ENCODE peak calls at places on chromosomes 16 and 17, in eight cellular contexts. H, V, N, Q, A, F, T and W are unnamed samples. For H3K36me3, the result is how much of the 10 kb centered on the place peaks cover.

GRCh38 chr17:40382251-40382650 is 17.7 kb upstream of the GJD3 start:
- DNase-seq in Q (no peak), N (no peak), H (no peak), F (no peak), A (no peak), T (no peak), V (no peak), W (no peak)

GRCh38 chr16:74709477-74709877 is 8.8 kb upstream of the MLKL start:
- DNase-seq in F (peak), H (peak), Q (no peak), N (peak), T (peak), V (peak), A (no peak), W (peak)

GRCh38 chr17:47280072-47280811 is 26.6 kb downstream of the ITGB3 start:
- DNase-seq in V (no peak), T (no peak), F (no peak), A (no peak), N (no peak), Q (no peak), H (no peak), W (no peak)

GRCh38 chr16:81928975-81929374 is 82.3 kb downstream of the SDR42E1 start:
- DNase-seq in N (peak), A (no peak), T (no peak), V (no peak), H (no peak), Q (peak), F (no peak), W (peak)

GRCh38 chr16:58196898-58197313 is 1.0 kb downstream of the CSNK2A2 start:
- DNase-seq in Q (no peak), H (no peak), A (no peak), N (no peak), V (peak), F (no peak), T (no peak), W (peak)

GRCh38 chr16:8921626-8921984 is 39.5 kb downstream of the LITAFD start:
- DNase-seq in T (no peak), N (no peak), H (no peak), A (no peak), F (no peak), V (no peak), Q (no peak), W (no peak)

GRCh38 chr17:40063915-40064531 is 1.3 kb downstream of the THRA start:
- DNase-seq in V (no peak), T (no peak), F (no peak), A (no peak), N (no peak), H (peak), Q (no peak), W (no peak)

GRCh38 chr17:80658821-80659220 is 114.2 kb downstream of the RPTOR start:
- DNase-seq in F (no peak), Q (no peak), V (no peak), N (no peak), H (no peak), A (no peak), T (no peak), W (no peak)

GRCh38 chr16:27232061-27232841 is 28.9 kb downstream of the KDM8 start:
- DNase-seq in T (no peak), N (no peak), Q (peak), V (no peak), A (no peak), F (no peak), H (no peak), W (no peak)

GRCh38 chr17:61672140-61672539 is 81.1 kb upstream of the NACA2 start:
- DNase-seq in H (no peak), A (no peak), N (no peak), Q (no peak), V (no peak), T (no peak), F (no peak), W (no peak)

GRCh38 chr16:88724855-88725555 is 18.7 kb downstream of the CTU2 start:
- DNase-seq in V (no peak), F (no peak), A (no peak), H (no peak), N (no peak), T (no peak), Q (no peak), W (no peak)

GRCh38 chr16:89431158-89431584 is 59.2 kb downstream of the ANKRD11 start:
- DNase-seq in A (no peak), N (no peak), T (no peak), V (no peak), F (no peak), Q (no peak), H (no peak), W (peak)

GRCh38 chr17:29243792-29244191 is 2.9 kb upstream of the CRYBA1 start:
- DNase-seq in A (no peak), T (no peak), V (no peak), N (no peak), F (no peak), H (no peak), Q (no peak), W (no peak)

GRCh38 chr16:13935408-13935807 is 15.5 kb downstream of the ERCC4 start:
- DNase-seq in H (no peak), N (no peak), T (no peak), V (no peak), Q (no peak), F (no peak), A (no peak), W (no peak)

GRCh38 chr16:74143171-74143570 is 153.4 kb upstream of the PSMD7 start:
- DNase-seq in H (no peak), A (no peak), Q (no peak), V (no peak), N (no peak), T (no peak), F (no peak), W (no peak)

GRCh38 chr17:82876602-82877391 is 37.0 kb upstream of the ZNF750 start:
- DNase-seq in F (no peak), A (no peak), T (no peak), N (peak), Q (no peak), V (peak), H (no peak), W (peak)

GRCh38 chr16:7362231-7362630 is 29.6 kb downstream of the RBFOX1 start:
- DNase-seq in H (no peak), A (no peak), F (no peak), N (no peak), T (no peak), Q (no peak), V (no peak), W (no peak)

GRCh38 chr17:68734202-68734825 is 133.1 kb upstream of the FAM20A start:
- DNase-seq in V (no peak), A (no peak), N (no peak), F (no peak), T (no peak), Q (no peak), H (no peak), W (no peak)

GRCh38 chr16:27718136-27718766 is 168.3 kb downstream of the KATNIP start:
- DNase-seq in V (no peak), N (no peak), H (no peak), F (no peak), T (no peak), A (no peak), Q (no peak), W (no peak)

GRCh38 chr16:78461496-78461938 is 362.1 kb downstream of the WWOX start:
- DNase-seq in A (no peak), H (no peak), F (no peak), V (no peak), T (no peak), Q (no peak), N (no peak), W (peak)

GRCh38 chr17:31677681-31678080 is 181.4 kb downstream of the COPRS start:
- DNase-seq in T (no peak), V (no peak), A (no peak), N (no peak), Q (no peak), F (no peak), H (no peak), W (no peak)

GRCh38 chr17:34579017-34579946 is at the start of gene TMEM132E:
- DNase-seq in Q (no peak), A (no peak), H (peak), V (peak), N (no peak), F (no peak), T (no peak), W (no peak)

GRCh38 chr17:69254187-69254586 is 25.6 kb upstream of the ABCA10 start:
- DNase-seq in H (no peak), Q (no peak), V (no peak), T (no peak), N (no peak), F (no peak), A (no peak), W (no peak)

GRCh38 chr16:82761236-82761635 is 134.5 kb downstream of the CDH13 start:
- DNase-seq in T (no peak), V (peak), N (peak), Q (no peak), H (peak), F (no peak), A (no peak), W (peak)

GRCh38 chr16:69166946-69167930 is 19.7 kb upstream of the SNTB2 start:
- DNase-seq in T (no peak), N (peak), H (no peak), F (no peak), V (peak), Q (no peak), A (no peak), W (peak)

GRCh38 chr17:63476494-63476856 is 386 bp upstream of the ACE start:
- DNase-seq in A (no peak), T (no peak), V (peak), F (no peak), H (no peak), Q (no peak), N (no peak), W (no peak)

GRCh38 chr16:51710186-51710585 is 559.1 kb upstream of the SALL1 start:
- DNase-seq in Q (no peak), T (no peak), N (no peak), A (no peak), V (no peak), H (no peak), F (no peak), W (no peak)

GRCh38 chr16:68739964-68740627 is 3.0 kb downstream of the CDH1 start:
- DNase-seq in A (no peak), N (no peak), Q (no peak), T (no peak), V (no peak), F (no peak), H (no peak), W (peak)

GRCh38 chr17:33012522-33013033 is 20.9 kb downstream of the SPACA3 start:
- DNase-seq in Q (peak), T (no peak), A (no peak), F (no peak), N (peak), H (no peak), V (no peak), W (peak)

GRCh38 chr16:49597796-49598195 is 224.2 kb downstream of the C16orf78 start:
- DNase-seq in Q (no peak), A (no peak), N (no peak), H (no peak), T (no peak), V (no peak), F (no peak), W (no peak)

GRCh38 chr17:4229627-4230026 is 34.2 kb downstream of the ANKFY1 start:
- DNase-seq in A (no peak), V (no peak), F (no peak), T (no peak), H (peak), Q (no peak), N (no peak), W (peak)

GRCh38 chr16:85990861-85991301 is 91.9 kb downstream of the IRF8 start:
- DNase-seq in A (no peak), Q (no peak), N (no peak), T (no peak), V (no peak), H (no peak), F (no peak), W (no peak)

GRCh38 chr17:5248821-5249479 is 14.3 kb upstream of the SCIMP start:
- DNase-seq in F (no peak), A (no peak), Q (no peak), N (no peak), T (peak), H (no peak), V (no peak), W (no peak)

GRCh38 chr16:84820305-84820684 is 510 bp downstream of the CRISPLD2 start:
- DNase-seq in Q (no peak), H (no peak), T (no peak), N (no peak), F (no peak), A (no peak), V (no peak), W (no peak)
- H3K4me3 ChIP-seq in Q (no peak), H (no peak), T (peak), N (peak), F (peak), A (peak), V (no peak), W (no peak)

GRCh38 chr16:2449118-2449517 is 10.8 kb upstream of the TEDC2 start:
- DNase-seq in N (no peak), H (no peak), V (no peak), F (no peak), T (no peak), A (no peak), Q (no peak), W (no peak)
- H3K36me3 ChIP-seq in N (under half), H (under half), V (under half), F (under half), T (half or more), A (under half), Q (half or more), W (under half)

DNA sequence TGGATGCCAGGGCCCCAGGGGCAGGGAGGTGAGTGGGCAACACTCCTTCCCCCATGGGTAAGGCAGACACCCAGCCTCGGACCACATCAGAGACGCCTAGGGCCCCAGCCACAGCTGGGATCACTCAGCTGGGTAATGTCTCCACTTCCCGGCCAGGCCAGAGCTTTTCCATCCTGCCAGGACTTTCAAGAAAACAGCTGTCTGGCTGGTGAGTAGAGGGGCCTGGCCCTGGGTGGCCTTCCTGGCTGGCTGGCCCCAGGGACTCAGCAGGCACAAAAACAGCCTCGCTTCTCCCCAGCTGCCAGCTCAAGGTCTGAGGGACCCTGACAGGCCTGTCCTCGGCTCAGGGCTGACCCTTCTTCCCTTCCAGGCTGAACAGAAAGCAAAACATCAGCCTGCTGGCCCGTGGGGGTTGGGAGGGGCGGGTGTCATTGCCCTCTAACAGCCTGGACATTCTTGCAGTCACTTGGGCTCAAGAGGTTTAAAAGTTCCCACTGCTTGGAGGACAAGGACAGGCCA is 45.3 kb upstream of the JPH3 start:
- DNase-seq in A (no peak), V (no peak), F (no peak), H (peak), T (no peak), Q (no peak), N (no peak), W (no peak)
- H3K4me3 ChIP-seq in A (no peak), V (no peak), F (no peak), H (no peak), T (no peak), Q (no peak), N (no peak), W (no peak)

GRCh38 chr17:75664099-75664549 is 2.8 kb downstream of the RECQL5 start:
- DNase-seq in V (no peak), F (no peak), T (no peak), H (no peak), A (no peak), Q (no peak), N (no peak), W (no peak)

GRCh38 chr17:75665981-75666380 is 973 bp downstream of the RECQL5 start:
- DNase-seq in N (no peak), V (no peak), Q (no peak), F (no peak), H (no peak), T (no peak), A (no peak), W (no peak)

GRCh38 chr17:75668489-75668888 is 1.4 kb downstream of the SAP30BP start:
- DNase-seq in V (no peak), A (no peak), T (no peak), F (no peak), H (no peak), Q (no peak), N (no peak), W (no peak)

GRCh38 chr17:75667825-75668224 is 687 bp downstream of the SAP30BP start:
- DNase-seq in T (no peak), Q (no peak), A (no peak), F (no peak), H (no peak), V (no peak), N (no peak), W (no peak)

GRCh38 chr17:75666959-75667790 is at the start of the genes RECQL5 and SAP30BP:
- DNase-seq in H (peak), Q (peak), T (peak), A (peak), N (peak), V (peak), F (peak), W (peak)
- H3K36me3 ChIP-seq in H (under half), Q (half or more), T (half or more), A (under half), N (under half), V (under half), F (under half), W (under half)

GRCh38 chr17:72512649-72513556 is 392.1 kb downstream of the SOX9 start:
- DNase-seq in N (no peak), Q (no peak), T (no peak), H (no peak), F (no peak), V (no peak), A (no peak), W (no peak)

GRCh38 chr17:72514888-72515287 is 394.1 kb downstream of the SOX9 start:
- DNase-seq in F (no peak), T (no peak), V (no peak), N (no peak), A (no peak), H (no peak), Q (no peak), W (peak)

GRCh38 chr17:72514321-72514861 is 393.6 kb downstream of the SOX9 start:
- DNase-seq in N (no peak), Q (no peak), H (no peak), V (no peak), A (no peak), F (no peak), T (no peak), W (no peak)

GRCh38 chr17:72510454-72511016 is 389.7 kb downstream of the SOX9 start:
- DNase-seq in T (no peak), Q (no peak), A (no peak), N (no peak), V (no peak), H (no peak), F (no peak), W (no peak)

DNA sequence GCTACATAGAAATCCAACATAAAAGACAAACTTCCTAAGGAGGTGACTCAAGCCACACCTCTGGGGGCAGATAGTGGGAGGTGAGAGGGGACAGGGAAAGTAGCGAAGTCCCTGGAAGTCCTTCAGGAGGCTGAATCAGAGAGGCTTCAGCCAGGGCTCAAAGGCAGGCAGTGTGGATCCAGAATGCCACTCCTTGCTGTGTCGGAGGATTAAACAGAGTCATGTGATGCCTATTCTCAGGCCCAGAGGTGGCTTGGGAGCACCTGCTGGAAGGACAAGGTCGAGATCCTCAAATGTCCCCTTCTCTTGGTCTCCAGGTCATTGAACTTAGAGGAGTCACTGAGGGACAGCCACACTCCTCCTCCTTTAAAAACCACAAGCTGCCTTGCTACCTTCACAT is 391.1 kb downstream of the SOX9 start:
- DNase-seq in Q (no peak), V (no peak), H (no peak), N (no peak), F (no peak), T (no peak), A (no peak), W (no peak)
- H3K4me3 ChIP-seq in Q (no peak), V (no peak), H (no peak), N (no peak), F (no peak), T (no peak), A (no peak), W (no peak)

GRCh38 chr16:23634461-23635036 is 6.6 kb downstream of the PALB2 start:
- DNase-seq in H (no peak), T (no peak), N (no peak), V (no peak), F (no peak), Q (no peak), A (no peak), W (no peak)
- H3K36me3 ChIP-seq in H (under half), T (half or more), N (under half), V (under half), F (under half), Q (half or more), A (under half), W (under half)

DNA sequence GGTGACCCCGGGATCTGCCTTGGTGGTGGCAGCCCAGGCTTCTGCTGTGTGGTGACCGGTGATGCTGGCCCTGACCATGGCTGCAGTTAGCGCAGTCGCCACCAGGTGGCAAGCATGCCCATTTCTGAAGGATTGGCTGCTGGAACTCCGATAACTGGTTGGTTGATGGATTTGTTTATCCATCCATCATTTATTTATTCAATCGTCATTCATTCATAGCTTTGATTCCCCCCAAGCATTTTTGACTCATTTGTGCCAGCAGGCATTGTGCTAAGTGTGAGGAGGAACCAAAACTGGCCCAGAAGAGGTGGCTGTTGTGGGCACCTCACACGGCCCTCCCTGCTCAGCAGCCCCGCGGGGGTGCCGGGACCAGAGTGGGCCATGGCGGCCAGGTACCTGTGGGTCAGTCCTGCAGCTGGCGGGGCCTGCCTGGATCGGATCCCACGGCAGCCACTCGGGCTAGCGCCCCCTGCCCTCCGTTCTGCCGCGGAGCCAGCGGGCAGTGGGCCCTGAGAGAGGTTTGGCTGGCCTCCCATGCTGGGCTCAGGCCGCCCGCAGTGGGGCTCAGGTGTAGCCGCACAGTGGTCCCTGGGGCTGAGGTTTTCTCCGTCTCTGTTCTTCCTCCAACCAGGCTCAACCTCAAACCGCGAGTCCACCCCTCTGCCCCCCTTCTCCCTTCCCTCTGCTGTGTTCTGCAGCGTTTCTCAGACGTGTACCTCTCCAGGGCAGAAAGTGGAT is 28.8 kb upstream of the ITGA3 start:
- DNase-seq in N (peak), T (peak), A (no peak), Q (no peak), H (peak), F (peak), V (peak), W (peak)
- H3K4me3 ChIP-seq in N (peak), T (peak), A (peak), Q (peak), H (no peak), F (no peak), V (no peak), W (peak)

DNA sequence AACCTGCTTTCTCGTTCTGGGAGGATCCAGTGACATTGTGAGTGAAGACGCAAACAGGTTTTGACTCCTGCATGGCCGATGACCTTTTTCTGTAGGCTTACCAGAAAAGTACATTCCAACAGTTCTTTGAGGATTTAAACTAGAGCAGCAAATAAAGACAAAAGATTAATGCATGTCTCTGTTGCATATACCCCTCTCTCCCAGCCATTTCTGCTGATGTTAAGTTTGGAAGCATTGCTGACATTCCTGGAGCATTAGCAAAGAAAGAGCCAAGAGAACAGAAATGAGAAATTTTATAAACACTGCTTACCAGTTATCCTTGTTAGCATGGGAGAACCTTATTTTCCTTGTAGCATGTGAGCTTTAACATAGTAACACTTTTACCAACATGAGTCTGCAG is 49.3 kb downstream of the SIAH1 start:
- DNase-seq in A (no peak), N (no peak), T (no peak), Q (no peak), H (no peak), V (no peak), F (no peak), W (no peak)
- H3K36me3 ChIP-seq in A (under half), N (under half), T (under half), Q (half or more), H (under half), V (under half), F (half or more), W (under half)